ENCODE peak calls at places on chromosomes 16 and 17, in seven cellular contexts. K is mesendoderm, S is mesenchymal stem cell, L is neuronal stem cell, P is H1, R is H9, U is trophoblast cell. X is an unnamed sample.

GRCh38 chr16:50268352-50268751 is 2.0 kb downstream of the ADCY7 start:
- DNase-seq in U (peak; percentile 62), K (no peak), P (no peak), R (no peak), L (no peak), S (no peak), X (no peak)

GRCh38 chr17:27244481-27245223 is 49.3 kb upstream of the WSB1 start:
- DNase-seq in R (peak; percentile 68), P (no peak), L (no peak), S (peak; percentile 96), K (peak; percentile 45), U (peak; percentile 79), X (peak; percentile 96)

GRCh38 chr16:28930652-28931051 is 1.1 kb upstream of the CD19 start:
- DNase-seq in U (no peak), P (no peak), S (no peak), L (peak; percentile 75), K (no peak), R (no peak), X (no peak)

GRCh38 chr17:45225964-45226530 is 4.4 kb downstream of the FMNL1 start:
- DNase-seq in R (peak; percentile 42), U (no peak), K (no peak), S (no peak), L (no peak), P (no peak), X (no peak)

GRCh38 chr17:83126275-83126930 is 47.0 kb downstream of the METRNL start:
- DNase-seq in R (no peak), P (no peak), U (no peak), K (no peak), L (no peak), S (no peak), X (no peak)

GRCh38 chr17:21030375-21030774 is 12.4 kb downstream of the USP22 start:
- DNase-seq in R (no peak), L (no peak), K (no peak), S (no peak), P (no peak), U (no peak), X (no peak)

GRCh38 chr16:57903656-57904055 is 67.3 kb downstream of the CNGB1 start:
- DNase-seq in K (no peak), P (no peak), L (no peak), U (no peak), R (no peak), S (no peak), X (no peak)

GRCh38 chr16:58518980-58519368 is 3.7 kb downstream of the SETD6 start:
- DNase-seq in R (no peak), P (no peak), U (no peak), S (no peak), K (no peak), L (no peak), X (no peak)

GRCh38 chr16:8885674-8886592 is 3.8 kb downstream of the LITAFD start:
- DNase-seq in S (peak; percentile 59), P (no peak), U (no peak), K (peak; percentile 50), L (no peak), R (no peak), X (peak; percentile 51)

GRCh38 chr16:27401768-27402568 is at the start of gene IL21R:
- DNase-seq in U (no peak), R (no peak), K (no peak), S (no peak), L (no peak), P (no peak), X (peak; percentile 61)

GRCh38 chr16:25270577-25270976 is 12.9 kb upstream of the ZKSCAN2 start:
- DNase-seq in P (no peak), R (no peak), K (no peak), S (no peak), L (no peak), U (no peak), X (no peak)

GRCh38 chr17:39652635-39653315 is 12.4 kb upstream of the TCAP start:
- DNase-seq in U (no peak), K (peak; percentile 85), L (peak; percentile 66), R (peak; percentile 81), S (no peak), P (no peak), X (no peak)

GRCh38 chr16:20763461-20764232 is at the start of gene ACSM3:
- DNase-seq in P (peak; percentile 13), U (peak; percentile 58), R (peak; percentile 85), K (peak; percentile 86), S (peak; percentile 81), L (peak; percentile 5), X (peak; percentile 76)

GRCh38 chr17:46143827-46144236 is 49.4 kb downstream of the KANSL1 start:
- DNase-seq in U (no peak), S (no peak), R (no peak), K (no peak), P (no peak), L (no peak), X (no peak)

GRCh38 chr17:32100971-32101631 is 41.2 kb upstream of the RHOT1 start:
- DNase-seq in R (no peak), L (no peak), S (no peak), K (no peak), U (no peak), P (no peak), X (no peak)

GRCh38 chr17:4307179-4307930 is 43.6 kb upstream of the ANKFY1 start:
- DNase-seq in K (no peak), S (no peak), P (peak; percentile 29), R (peak; percentile 67), U (no peak), L (no peak), X (no peak)

DNA sequence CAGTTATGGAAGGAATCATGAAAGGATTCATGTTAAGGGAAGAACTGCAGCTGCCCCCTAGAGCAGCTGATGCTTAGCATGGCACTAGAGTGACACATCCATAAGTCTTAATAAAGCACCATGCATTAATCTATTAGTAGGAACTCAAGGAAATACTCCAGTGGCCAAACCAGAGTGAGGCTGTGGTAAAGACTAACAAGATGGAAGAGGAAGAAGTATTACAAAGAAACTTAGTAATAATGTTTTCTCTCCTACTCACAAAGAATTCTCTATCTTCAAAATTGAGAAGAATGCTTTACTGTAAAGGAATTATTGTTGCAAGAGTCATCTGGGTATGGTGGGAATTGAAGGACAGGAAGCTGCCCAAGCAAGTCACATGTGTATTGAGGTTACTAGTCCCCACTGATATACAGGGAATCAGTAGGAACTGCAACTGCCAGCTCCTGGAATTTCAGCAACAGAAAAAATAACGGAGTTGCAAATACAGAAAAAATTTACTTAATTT is 29.9 kb upstream of the TOM1L1 start:
- DNase-seq in K (no peak), R (no peak), P (no peak), S (no peak), U (no peak), L (no peak), X (no peak)
- H3K18ac ChIP-seq in K (no peak overlapping the region), R (no peak overlapping the region), P (no peak overlapping the region), S (no peak overlapping the region), U (no peak overlapping the region), L (no peak overlapping the region), X (no peak overlapping the region)

DNA sequence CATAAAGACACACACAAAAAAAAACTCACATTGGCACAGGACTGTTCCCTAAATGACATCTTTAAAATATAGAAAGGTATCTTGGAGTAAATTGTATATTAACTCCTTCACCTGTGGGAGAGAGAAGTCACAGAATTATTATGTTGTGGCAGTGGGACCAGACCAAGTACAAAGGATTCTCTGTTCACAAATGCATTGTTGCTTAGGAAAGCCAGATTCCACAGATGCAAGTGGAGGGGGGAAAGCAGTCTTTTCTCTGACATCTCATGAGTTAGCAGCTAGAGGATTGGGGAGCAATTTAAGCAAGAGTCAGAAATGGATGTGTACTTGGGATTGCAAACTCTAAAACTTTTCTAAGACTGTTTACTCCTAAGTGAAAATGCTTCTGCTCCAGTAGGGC is 4.0 kb upstream of the PMP22 start:
- DNase-seq in L (no peak), S (no peak), K (no peak), P (no peak), U (no peak), R (no peak), X (no peak)
- H3K18ac ChIP-seq in L (no peak overlapping the region), S (no peak overlapping the region), K (no peak overlapping the region), P (no peak overlapping the region), U (no peak overlapping the region), R (no peak overlapping the region), X (no peak overlapping the region)

GRCh38 chr16:84568066-84568465 is 49.8 kb downstream of the COTL1 start:
- DNase-seq in K (no peak), L (no peak), S (no peak), U (peak; percentile 98), R (no peak), P (no peak), X (no peak)
- H3K18ac ChIP-seq in K (no peak overlapping the region), L (no peak overlapping the region), S (no peak overlapping the region), U (peak overlapping the region; percentile 58), R (no peak overlapping the region), P (no peak overlapping the region), X (no peak overlapping the region)

GRCh38 chr17:51217946-51218345 is 41.9 kb downstream of the MBTD1 start:
- DNase-seq in R (no peak), K (no peak), L (no peak), P (no peak), U (no peak), S (no peak), X (no peak)
- H3K18ac ChIP-seq in R (no peak overlapping the region), K (no peak overlapping the region), L (no peak overlapping the region), P (no peak overlapping the region), U (no peak overlapping the region), S (no peak overlapping the region), X (no peak overlapping the region)

X was measured in IMR-90.